ENCODE peak calls at places on chromosomes 4 and X, in seven cellular contexts. H, Q, L, W, A, X and Y are unnamed samples. For H3K36me3, the result is how much of the 10 kb centered on the place peaks cover.

GRCh38 chrX:44876076-44876475 is 3.1 kb downstream of the KDM6A start:
- DNase-seq in L (no peak), H (no peak), W (no peak), A (no peak), X (no peak), Q (no peak), Y (no peak)

GRCh38 chr4:160835789-160836188 is 1328.0 kb downstream of the FSTL5 start:
- DNase-seq in Q (peak), A (no peak), H (peak), X (no peak), L (no peak), W (no peak), Y (no peak)

GRCh38 chrX:103275947-103276567 is 493 bp downstream of the TCEAL5 start:
- DNase-seq in X (no peak), A (no peak), L (no peak), H (no peak), W (no peak), Q (peak), Y (no peak)

GRCh38 chr4:88672987-88673386 is 24.6 kb downstream of the NAP1L5 start:
- DNase-seq in X (no peak), W (peak), Q (no peak), H (no peak), L (no peak), A (no peak), Y (peak)

GRCh38 chr4:173360587-173361221 is 10.1 kb upstream of the SAP30 start:
- DNase-seq in Q (no peak), X (no peak), H (no peak), A (no peak), W (no peak), L (no peak), Y (no peak)

GRCh38 chrX:24676403-24677024 is 17.2 kb upstream of the POLA1 start:
- DNase-seq in X (no peak), L (no peak), H (no peak), W (peak), A (no peak), Q (no peak), Y (no peak)

GRCh38 chr4:48748949-48749596 is 31.0 kb downstream of the FRYL start:
- DNase-seq in L (no peak), Q (no peak), X (no peak), A (no peak), H (no peak), W (no peak), Y (no peak)

GRCh38 chrX:41152221-41152620 is 67.0 kb downstream of the USP9X start:
- DNase-seq in A (no peak), L (no peak), H (no peak), Q (no peak), X (no peak), W (no peak), Y (no peak)

GRCh38 chrX:23765449-23765848 is 17.5 kb upstream of the SAT1 start:
- DNase-seq in H (no peak), W (no peak), X (no peak), L (no peak), Q (no peak), A (no peak), Y (no peak)

GRCh38 chr4:128387600-128388351 is 100.2 kb upstream of the PGRMC2 start:
- DNase-seq in W (no peak), Q (no peak), A (no peak), L (no peak), H (no peak), X (no peak), Y (no peak)

GRCh38 chrX:135982860-135983259 is 2.4 kb upstream of the SLC9A6 start:
- DNase-seq in Q (no peak), L (no peak), A (no peak), W (no peak), H (no peak), X (no peak), Y (no peak)

GRCh38 chr4:165367040-165367439 is 11.8 kb upstream of the CPE start:
- DNase-seq in H (no peak), A (no peak), W (no peak), L (no peak), Q (no peak), X (no peak), Y (peak)

DNA sequence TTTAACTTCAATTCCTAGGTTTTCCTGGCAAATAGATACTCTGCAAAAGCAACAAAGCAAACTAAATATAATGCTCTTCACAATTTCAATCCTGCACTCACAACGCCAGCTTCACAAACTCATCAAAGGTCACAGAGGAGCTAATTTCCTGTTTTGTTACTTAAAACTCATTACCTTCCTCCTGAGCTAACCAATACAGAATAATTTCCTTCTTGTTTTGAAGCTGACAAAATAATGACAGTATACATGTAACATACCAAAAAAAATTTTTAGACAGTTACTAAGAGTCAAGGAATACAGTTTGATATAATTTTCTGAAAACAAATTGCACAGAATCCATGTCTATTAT is 17.9 kb downstream of the CNOT6L start:
- DNase-seq in Q (no peak), L (no peak), X (no peak), W (no peak), A (no peak), H (no peak), Y (no peak)
- H3K4me3 ChIP-seq in Q (no peak), L (no peak), X (no peak), W (no peak), A (peak), H (no peak), Y (no peak)

GRCh38 chr4:95545526-95545925 is 3.2 kb downstream of the UNC5C start:
- DNase-seq in H (peak), L (no peak), W (no peak), Q (peak), X (no peak), A (no peak), Y (no peak)
- H3K27ac ChIP-seq in H (no peak), L (no peak), W (no peak), Q (peak), X (peak), A (no peak), Y (no peak)

DNA sequence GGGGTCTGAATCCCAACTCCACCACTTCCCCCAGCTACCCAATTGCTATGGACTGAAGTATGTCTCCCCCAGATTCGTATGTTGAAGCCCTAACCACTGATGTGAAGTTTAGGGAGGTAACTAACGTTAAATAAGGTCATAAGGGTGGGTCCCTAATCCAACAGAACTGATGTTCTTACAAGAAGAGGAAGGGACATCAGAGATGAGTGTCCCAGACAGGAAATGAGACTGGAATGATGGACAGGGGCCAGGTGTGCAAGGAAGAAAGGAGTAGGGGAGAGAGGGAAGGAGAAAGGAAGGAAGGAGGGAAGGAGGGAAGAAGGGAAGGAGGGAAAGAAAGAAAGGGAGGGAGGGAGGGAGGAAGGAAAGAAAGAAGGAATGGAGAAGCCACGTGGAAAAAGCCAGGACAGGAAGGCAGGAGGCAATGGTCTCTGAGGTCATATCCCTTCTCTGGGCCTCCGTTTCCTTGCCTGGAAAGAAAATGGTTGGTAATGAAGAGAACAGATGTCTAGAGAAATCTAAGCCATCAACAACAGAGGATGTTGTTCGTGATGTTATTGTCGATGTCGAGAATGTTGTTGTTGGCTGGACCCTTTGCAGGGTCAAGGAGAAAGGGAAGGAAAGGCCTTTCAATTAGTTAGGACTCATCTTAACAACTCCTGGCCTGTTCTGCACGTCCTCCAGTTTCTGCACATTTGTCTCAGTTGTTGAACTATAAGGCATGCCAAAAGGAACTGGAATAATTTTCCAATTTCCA is 59.0 kb upstream of the FGFBP2 start:
- DNase-seq in Q (no peak), W (no peak), X (no peak), A (no peak), L (no peak), H (no peak), Y (no peak)
- H3K36me3 ChIP-seq in Q (under half), W (under half), X (under half), A (under half), L (under half), H (under half), Y (under half)

GRCh38 chr4:40185830-40186664 is 10.8 kb upstream of the RHOH start:
- DNase-seq in X (no peak), L (no peak), W (no peak), H (no peak), A (no peak), Q (no peak), Y (no peak)
- H3K4me3 ChIP-seq in X (no peak), L (no peak), W (no peak), H (no peak), A (no peak), Q (no peak), Y (no peak)